ENCODE peak calls at places on chromosomes 6 and 20, in seven cellular contexts. U is cardiac fibroblast; C is naive thymus-derived CD8-positive, alpha-beta T cell; J is adrenal gland; D is stimulated activated CD4-positive, alpha-beta T cell treated with anti-CD3 and anti-CD28 coated beads, TNF-alpha, amount 100 ng/mL, for 4 hours; S is activated CD8-positive, alpha-beta memory T cell treated with anti-CD3 and anti-CD28 coated beads for 4 hours; K is cardiac septum. Y is an unnamed sample.

GRCh38 chr20:57479196-57479595 is 45.7 kb downstream of the CTCFL start:
- DNase-seq in S (no peak), D (no peak), C (no peak), J (no peak), K (no peak), U (no peak), Y (no peak)

GRCh38 chr20:8476023-8476422 is 344.0 kb downstream of the PLCB1 start:
- DNase-seq in J (no peak), K (no peak), U (peak), D (no peak), C (no peak), S (no peak), Y (no peak)

GRCh38 chr20:37914672-37915433 is 11.9 kb downstream of the VSTM2L start:
- DNase-seq in U (no peak), C (no peak), D (no peak), K (no peak), J (no peak), S (no peak), Y (peak)

GRCh38 chr6:80605165-80605989 is 498.9 kb downstream of the BCKDHB start:
- DNase-seq in U (peak), C (no peak), J (no peak), D (no peak), K (no peak), S (no peak), Y (peak)

GRCh38 chr6:96545882-96546281 is 17.0 kb upstream of the FHL5 start:
- DNase-seq in C (no peak), K (no peak), J (no peak), U (no peak), D (no peak), S (no peak), Y (no peak)

GRCh38 chr20:20368414-20369352 is 779 bp downstream of the INSM1 start:
- DNase-seq in J (no peak), D (no peak), U (no peak), C (no peak), K (peak), S (no peak), Y (peak)

GRCh38 chr6:73285674-73286283 is 22.8 kb upstream of the KHDC1 start:
- DNase-seq in D (no peak), S (no peak), C (no peak), U (peak), J (no peak), K (no peak), Y (peak)

GRCh38 chr6:44494011-44494501 is 106.5 kb downstream of the CDC5L start:
- DNase-seq in S (no peak), D (no peak), C (no peak), K (no peak), J (no peak), U (peak), Y (no peak)

GRCh38 chr6:125044667-125045066 is 82.4 kb downstream of the RNF217 start:
- DNase-seq in K (no peak), D (no peak), C (no peak), S (no peak), J (no peak), U (no peak), Y (no peak)

GRCh38 chr6:53746442-53747103 is 48.2 kb upstream of the LRRC1 start:
- DNase-seq in C (no peak), S (no peak), D (no peak), K (no peak), U (no peak), J (no peak), Y (peak)

GRCh38 chr6:92545861-92546260 is 873.5 kb downstream of the EPHA7 start:
- DNase-seq in J (no peak), C (no peak), K (no peak), U (no peak), S (no peak), D (no peak), Y (no peak)

GRCh38 chr6:5084787-5085637 is at the start of gene PPP1R3G:
- DNase-seq in D (no peak), K (no peak), U (peak), S (no peak), C (no peak), J (peak), Y (peak)

GRCh38 chr20:14336667-14337066 is 745 bp downstream of the FLRT3 start:
- DNase-seq in K (no peak), S (no peak), D (no peak), C (no peak), U (no peak), J (no peak), Y (peak)

GRCh38 chr6:118558811-118559217 is 10.7 kb downstream of the PLN start:
- DNase-seq in D (no peak), U (peak), J (no peak), S (no peak), K (no peak), C (no peak), Y (no peak)

GRCh38 chr6:163170294-163170883 is 244.1 kb upstream of the QKI start:
- DNase-seq in D (no peak), S (no peak), C (no peak), J (no peak), K (no peak), U (peak), Y (no peak)

GRCh38 chr6:144893737-144894151 is 608.6 kb downstream of the UTRN start:
- DNase-seq in K (no peak), C (no peak), U (no peak), D (no peak), S (no peak), J (no peak), Y (no peak)

GRCh38 chr6:52330470-52330869 is 31.5 kb upstream of the PAQR8 start:
- DNase-seq in K (no peak), C (no peak), D (no peak), J (no peak), S (no peak), U (no peak), Y (no peak)

GRCh38 chr20:33668087-33668790 is 1.5 kb downstream of the ACTL10 start:
- DNase-seq in U (no peak), C (peak), S (peak), K (peak), J (peak), D (peak), Y (peak)

GRCh38 chr6:170111816-170112582 is 178.9 kb downstream of the DLL1 start:
- DNase-seq in U (no peak), D (no peak), J (no peak), C (no peak), K (peak), S (no peak), Y (no peak)

GRCh38 chr6:161429921-161430490 is 156.1 kb upstream of the AGPAT4 start:
- DNase-seq in D (no peak), U (peak), K (no peak), S (no peak), C (no peak), J (no peak), Y (no peak)

GRCh38 chr20:1632228-1632577 is 12.4 kb upstream of the SIRPB1 start:
- DNase-seq in K (no peak), C (no peak), U (no peak), J (no peak), S (peak), D (no peak), Y (no peak)

GRCh38 chr6:21537660-21538059 is 55.9 kb upstream of the SOX4 start:
- DNase-seq in J (no peak), K (no peak), S (no peak), U (no peak), D (no peak), C (no peak), Y (no peak)

Y was measured in neural progenitor cell.